ENCODE peak calls at places on chromosomes 13 and 19, in seven cellular contexts. One of them, this sample, is unnamed. For H3K27me3, the result is how much of the 10 kb centered on the place peaks cover.

GRCh38 chr13:99926014-99926731 is 45.4 kb downstream of the ZIC5 start:
- DNase-seq in WERI-Rb-1: no peak
- DNase-seq in thoracic aorta: no peak
- DNase-seq in ascending aorta: no peak
- DNase-seq in K562: no peak
- DNase-seq in breast epithelium: no peak
- DNase-seq in PC-3: peak
- DNase-seq in this sample: no peak

GRCh38 chr19:38564981-38565685 is 52.6 kb downstream of the MAP4K1 start:
- DNase-seq in WERI-Rb-1: no peak
- DNase-seq in thoracic aorta: no peak
- DNase-seq in ascending aorta: no peak
- DNase-seq in K562: no peak
- DNase-seq in breast epithelium: no peak
- DNase-seq in PC-3: no peak
- DNase-seq in this sample: no peak

GRCh38 chr13:23505007-23505406 is 65.2 kb upstream of the TNFRSF19 start:
- DNase-seq in WERI-Rb-1: no peak
- DNase-seq in thoracic aorta: no peak
- DNase-seq in ascending aorta: no peak
- DNase-seq in K562: no peak
- DNase-seq in breast epithelium: no peak
- DNase-seq in PC-3: peak
- DNase-seq in this sample: no peak

GRCh38 chr13:41271456-41272285 is 8.3 kb upstream of the MTRF1 start:
- DNase-seq in WERI-Rb-1: no peak
- DNase-seq in thoracic aorta: no peak
- DNase-seq in ascending aorta: no peak
- DNase-seq in K562: no peak
- DNase-seq in breast epithelium: no peak
- DNase-seq in PC-3: no peak
- DNase-seq in this sample: no peak

GRCh38 chr13:58018020-58018419 is 386.5 kb downstream of the PCDH17 start:
- DNase-seq in WERI-Rb-1: no peak
- DNase-seq in thoracic aorta: no peak
- DNase-seq in ascending aorta: no peak
- DNase-seq in K562: no peak
- DNase-seq in breast epithelium: no peak
- DNase-seq in PC-3: no peak
- DNase-seq in this sample: no peak

GRCh38 chr19:15538774-15539173 is 30.4 kb downstream of the CYP4F22 start:
- DNase-seq in WERI-Rb-1: no peak
- DNase-seq in thoracic aorta: no peak
- DNase-seq in ascending aorta: no peak
- DNase-seq in K562: no peak
- DNase-seq in breast epithelium: no peak
- DNase-seq in PC-3: peak
- DNase-seq in this sample: no peak

GRCh38 chr13:106104281-106104901 is 431.1 kb downstream of the EFNB2 start:
- DNase-seq in WERI-Rb-1: no peak
- DNase-seq in thoracic aorta: no peak
- DNase-seq in ascending aorta: no peak
- DNase-seq in K562: no peak
- DNase-seq in breast epithelium: no peak
- DNase-seq in PC-3: peak
- DNase-seq in this sample: no peak

GRCh38 chr19:34313188-34313587 is 51.8 kb upstream of the GPI start:
- DNase-seq in WERI-Rb-1: no peak
- DNase-seq in thoracic aorta: no peak
- DNase-seq in ascending aorta: no peak
- DNase-seq in K562: no peak
- DNase-seq in breast epithelium: no peak
- DNase-seq in PC-3: peak
- DNase-seq in this sample: no peak

GRCh38 chr19:17490411-17490810 is 20.1 kb downstream of the SLC27A1 start:
- DNase-seq in WERI-Rb-1: no peak
- DNase-seq in thoracic aorta: no peak
- DNase-seq in ascending aorta: no peak
- DNase-seq in K562: no peak
- DNase-seq in breast epithelium: no peak
- DNase-seq in PC-3: no peak
- DNase-seq in this sample: no peak

GRCh38 chr13:41937388-41937787 is 23.5 kb downstream of the VWA8 start:
- DNase-seq in WERI-Rb-1: no peak
- DNase-seq in thoracic aorta: no peak
- DNase-seq in ascending aorta: no peak
- DNase-seq in K562: no peak
- DNase-seq in breast epithelium: no peak
- DNase-seq in PC-3: no peak
- DNase-seq in this sample: no peak

GRCh38 chr13:33953203-33953602 is 135.3 kb downstream of the RFC3 start:
- DNase-seq in WERI-Rb-1: no peak
- DNase-seq in thoracic aorta: no peak
- DNase-seq in ascending aorta: no peak
- DNase-seq in K562: no peak
- DNase-seq in breast epithelium: no peak
- DNase-seq in PC-3: peak
- DNase-seq in this sample: no peak

GRCh38 chr13:64928704-64929499 is 2301.2 kb downstream of the PCDH9 start:
- DNase-seq in WERI-Rb-1: no peak
- DNase-seq in thoracic aorta: no peak
- DNase-seq in ascending aorta: no peak
- DNase-seq in K562: no peak
- DNase-seq in breast epithelium: no peak
- DNase-seq in PC-3: peak
- DNase-seq in this sample: no peak

GRCh38 chr13:65461590-65461989 is 1768.5 kb downstream of the PCDH9 start:
- DNase-seq in WERI-Rb-1: no peak
- DNase-seq in thoracic aorta: no peak
- DNase-seq in ascending aorta: no peak
- DNase-seq in K562: no peak
- DNase-seq in breast epithelium: no peak
- DNase-seq in PC-3: no peak
- DNase-seq in this sample: no peak

GRCh38 chr19:9986787-9987281 is 23.5 kb downstream of the COL5A3 start:
- DNase-seq in WERI-Rb-1: no peak
- DNase-seq in thoracic aorta: peak
- DNase-seq in ascending aorta: no peak
- DNase-seq in K562: no peak
- DNase-seq in breast epithelium: no peak
- DNase-seq in PC-3: no peak
- DNase-seq in this sample: peak

GRCh38 chr19:10227215-10227971 is 3.7 kb downstream of the S1PR2 start:
- DNase-seq in WERI-Rb-1: no peak
- DNase-seq in thoracic aorta: no peak
- DNase-seq in ascending aorta: no peak
- DNase-seq in K562: peak
- DNase-seq in breast epithelium: no peak
- DNase-seq in PC-3: no peak
- DNase-seq in this sample: peak

GRCh38 chr19:56978023-56978565 is 137.6 kb upstream of the PEG3 start:
- DNase-seq in WERI-Rb-1: no peak
- DNase-seq in thoracic aorta: no peak
- DNase-seq in ascending aorta: no peak
- DNase-seq in K562: no peak
- DNase-seq in breast epithelium: no peak
- DNase-seq in PC-3: no peak
- DNase-seq in this sample: no peak

GRCh38 chr13:109036091-109036490 is 406.7 kb downstream of the MYO16 start:
- DNase-seq in WERI-Rb-1: no peak
- DNase-seq in thoracic aorta: no peak
- DNase-seq in ascending aorta: no peak
- DNase-seq in K562: no peak
- DNase-seq in breast epithelium: no peak
- DNase-seq in PC-3: no peak
- DNase-seq in this sample: no peak

GRCh38 chr19:23526302-23526701 is 131.0 kb upstream of the ZNF91 start:
- DNase-seq in WERI-Rb-1: no peak
- DNase-seq in thoracic aorta: no peak
- DNase-seq in ascending aorta: no peak
- DNase-seq in K562: no peak
- DNase-seq in breast epithelium: no peak
- DNase-seq in PC-3: peak
- DNase-seq in this sample: no peak

GRCh38 chr13:97018029-97018819 is 23.9 kb upstream of the OXGR1 start:
- DNase-seq in WERI-Rb-1: peak
- DNase-seq in thoracic aorta: no peak
- DNase-seq in ascending aorta: no peak
- DNase-seq in K562: peak
- DNase-seq in breast epithelium: no peak
- DNase-seq in PC-3: peak
- DNase-seq in this sample: no peak

GRCh38 chr13:57633141-57633949 is 1.8 kb downstream of the PCDH17 start:
- DNase-seq in WERI-Rb-1: no peak
- DNase-seq in thoracic aorta: no peak
- DNase-seq in ascending aorta: no peak
- DNase-seq in K562: no peak
- DNase-seq in breast epithelium: peak
- DNase-seq in PC-3: no peak
- DNase-seq in this sample: peak

GRCh38 chr19:49689133-49690072 is at the start of gene ADM5:
- DNase-seq in WERI-Rb-1: peak
- DNase-seq in thoracic aorta: no peak
- DNase-seq in ascending aorta: no peak
- DNase-seq in K562: no peak
- DNase-seq in breast epithelium: peak
- DNase-seq in PC-3: peak
- DNase-seq in this sample: no peak

GRCh38 chr19:31290926-31291590 is 58.2 kb downstream of the TSHZ3 start:
- DNase-seq in WERI-Rb-1: no peak
- DNase-seq in thoracic aorta: no peak
- DNase-seq in ascending aorta: no peak
- DNase-seq in K562: no peak
- DNase-seq in breast epithelium: no peak
- DNase-seq in PC-3: no peak
- DNase-seq in this sample: peak

GRCh38 chr13:112102243-112102642 is 35.3 kb downstream of the SOX1 start:
- DNase-seq in WERI-Rb-1: no peak
- DNase-seq in thoracic aorta: no peak
- DNase-seq in ascending aorta: no peak
- DNase-seq in K562: no peak
- DNase-seq in breast epithelium: no peak
- DNase-seq in PC-3: peak
- DNase-seq in this sample: peak

GRCh38 chr13:112101360-112101930 is 34.5 kb downstream of the SOX1 start:
- DNase-seq in WERI-Rb-1: no peak
- DNase-seq in thoracic aorta: no peak
- DNase-seq in ascending aorta: no peak
- DNase-seq in K562: no peak
- DNase-seq in breast epithelium: no peak
- DNase-seq in PC-3: no peak
- DNase-seq in this sample: peak

GRCh38 chr13:112104873-112105234 is 37.9 kb downstream of the SOX1 start:
- DNase-seq in WERI-Rb-1: no peak
- DNase-seq in thoracic aorta: no peak
- DNase-seq in ascending aorta: no peak
- DNase-seq in K562: no peak
- DNase-seq in breast epithelium: no peak
- DNase-seq in PC-3: no peak
- DNase-seq in this sample: peak

GRCh38 chr13:112103971-112104872 is 37.3 kb downstream of the SOX1 start:
- DNase-seq in WERI-Rb-1: no peak
- DNase-seq in thoracic aorta: no peak
- DNase-seq in ascending aorta: no peak
- DNase-seq in K562: no peak
- DNase-seq in breast epithelium: no peak
- DNase-seq in PC-3: no peak
- DNase-seq in this sample: peak

GRCh38 chr13:112103260-112103843 is 36.4 kb downstream of the SOX1 start:
- DNase-seq in WERI-Rb-1: no peak
- DNase-seq in thoracic aorta: no peak
- DNase-seq in ascending aorta: no peak
- DNase-seq in K562: no peak
- DNase-seq in breast epithelium: no peak
- DNase-seq in PC-3: no peak
- DNase-seq in this sample: peak
- H3K27me3 ChIP-seq in WERI-Rb-1: half or more
- H3K27me3 ChIP-seq in thoracic aorta: under half
- H3K27me3 ChIP-seq in ascending aorta: under half
- H3K27me3 ChIP-seq in K562: under half
- H3K27me3 ChIP-seq in breast epithelium: half or more
- H3K27me3 ChIP-seq in PC-3: under half
- H3K27me3 ChIP-seq in this sample: under half

GRCh38 chr13:46010148-46010547 is 42.4 kb downstream of the ZC3H13 start:
- DNase-seq in WERI-Rb-1: no peak
- DNase-seq in thoracic aorta: no peak
- DNase-seq in ascending aorta: no peak
- DNase-seq in K562: no peak
- DNase-seq in breast epithelium: no peak
- DNase-seq in PC-3: no peak
- DNase-seq in this sample: no peak
- TF ChIP-seq CTCF in WERI-Rb-1: no peak
- TF ChIP-seq CTCF in thoracic aorta: no peak
- TF ChIP-seq CTCF in ascending aorta: no peak
- TF ChIP-seq CTCF in K562: no peak
- TF ChIP-seq CTCF in breast epithelium: no peak
- TF ChIP-seq CTCF in PC-3: peak
- TF ChIP-seq CTCF in this sample: no peak

DNA sequence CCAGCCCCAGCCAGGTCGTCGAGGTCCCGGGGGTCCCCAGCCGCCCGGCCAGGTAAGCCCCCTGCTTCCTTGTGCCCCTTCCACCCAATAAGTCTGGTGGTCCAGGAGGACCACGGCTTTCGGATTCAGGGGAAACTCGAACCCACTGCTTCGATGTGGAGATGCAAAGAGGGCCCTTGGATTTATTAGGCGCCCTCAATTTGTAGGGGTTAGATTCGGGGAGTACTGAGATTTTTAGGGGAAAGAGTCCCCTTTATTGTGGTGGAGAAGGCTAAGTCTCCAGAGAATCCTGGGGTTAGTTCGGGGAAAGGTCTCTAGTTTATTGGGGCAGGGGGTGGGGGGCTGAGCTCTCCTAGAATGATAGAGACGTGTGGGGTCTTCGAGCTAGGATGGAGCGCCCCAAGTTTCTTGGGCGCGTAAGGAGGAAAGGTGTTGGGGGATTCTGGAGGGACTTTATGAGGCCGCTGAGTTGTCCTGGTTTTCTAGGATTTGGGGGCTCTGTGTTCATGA is 3.8 kb upstream of the LTBP4 start:
- DNase-seq in WERI-Rb-1: no peak
- DNase-seq in thoracic aorta: no peak
- DNase-seq in ascending aorta: no peak
- DNase-seq in K562: no peak
- DNase-seq in breast epithelium: no peak
- DNase-seq in PC-3: no peak
- DNase-seq in this sample: no peak
- H3K27me3 ChIP-seq in WERI-Rb-1: under half
- H3K27me3 ChIP-seq in thoracic aorta: under half
- H3K27me3 ChIP-seq in ascending aorta: under half
- H3K27me3 ChIP-seq in K562: under half
- H3K27me3 ChIP-seq in breast epithelium: under half
- H3K27me3 ChIP-seq in PC-3: under half
- H3K27me3 ChIP-seq in this sample: under half

DNA sequence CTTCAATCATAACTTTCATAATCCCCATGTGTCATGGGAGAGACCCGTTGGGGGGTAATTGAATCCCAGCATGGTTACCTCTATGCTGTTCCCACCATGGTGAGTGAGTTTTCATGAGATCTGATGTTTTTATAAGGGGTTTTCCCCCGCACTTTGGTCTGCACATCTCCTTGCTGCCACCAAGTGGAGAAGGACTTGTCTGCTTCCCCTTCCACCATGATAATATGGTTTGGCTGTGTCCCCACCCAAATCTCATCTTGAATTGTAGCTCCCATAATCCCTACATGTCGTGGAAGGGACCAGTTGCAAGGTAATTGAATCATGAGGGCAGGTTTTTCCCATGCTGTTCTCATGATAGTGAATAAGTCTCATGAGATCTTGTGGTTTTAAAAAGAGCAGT is 524.9 kb downstream of the SLITRK5 start:
- DNase-seq in WERI-Rb-1: peak
- DNase-seq in thoracic aorta: no peak
- DNase-seq in ascending aorta: no peak
- DNase-seq in K562: no peak
- DNase-seq in breast epithelium: no peak
- DNase-seq in PC-3: no peak
- DNase-seq in this sample: no peak
- TF ChIP-seq CTCF in WERI-Rb-1: peak
- TF ChIP-seq CTCF in thoracic aorta: no peak
- TF ChIP-seq CTCF in ascending aorta: no peak
- TF ChIP-seq CTCF in K562: no peak
- TF ChIP-seq CTCF in breast epithelium: no peak
- TF ChIP-seq CTCF in PC-3: no peak
- TF ChIP-seq CTCF in this sample: no peak

This sample was measured in sigmoid colon.